ENCODE peak calls at places on chromosome 14, in seven cellular contexts. One of them, this sample, is unnamed.

GRCh38 chr14:51823706-51824105 is 36.7 kb upstream of the GNG2 start:
- DNase-seq in IMR-90: peak
- DNase-seq in NCI-H2171 treated with DMSO at 0.1 percent for 48 hours: no peak
- DNase-seq in astrocyte of the cerebellum: no peak
- DNase-seq in epithelial cell of esophagus: peak
- DNase-seq in activated CD8-positive, alpha-beta memory T cell treated with anti-CD3 and anti-CD28 coated beads, Interleukin-2, amount 10 ng/mL, durations not matched to agents 7 days and 5 days: no peak
- DNase-seq in activated naive CD4-positive, alpha-beta T cell: no peak
- DNase-seq in this sample: no peak

GRCh38 chr14:55454264-55455151 is 14.1 kb upstream of the TBPL2 start:
- DNase-seq in epithelial cell of esophagus: peak
- DNase-seq in NCI-H2171 treated with DMSO at 0.1 percent for 48 hours: peak
- DNase-seq in activated CD8-positive, alpha-beta memory T cell treated with anti-CD3 and anti-CD28 coated beads, Interleukin-2, amount 10 ng/mL, durations not matched to agents 7 days and 5 days: no peak
- DNase-seq in activated naive CD4-positive, alpha-beta T cell: no peak
- DNase-seq in astrocyte of the cerebellum: peak
- DNase-seq in IMR-90: peak
- DNase-seq in this sample: peak

GRCh38 chr14:104925941-104926609 is 1.4 kb downstream of the PLD4 start:
- DNase-seq in NCI-H2171 treated with DMSO at 0.1 percent for 48 hours: no peak
- DNase-seq in activated naive CD4-positive, alpha-beta T cell: no peak
- DNase-seq in epithelial cell of esophagus: no peak
- DNase-seq in activated CD8-positive, alpha-beta memory T cell treated with anti-CD3 and anti-CD28 coated beads, Interleukin-2, amount 10 ng/mL, durations not matched to agents 7 days and 5 days: no peak
- DNase-seq in IMR-90: no peak
- DNase-seq in astrocyte of the cerebellum: no peak
- DNase-seq in this sample: no peak

GRCh38 chr14:72946491-72946890 is 20.2 kb downstream of the DCAF4 start:
- DNase-seq in activated CD8-positive, alpha-beta memory T cell treated with anti-CD3 and anti-CD28 coated beads, Interleukin-2, amount 10 ng/mL, durations not matched to agents 7 days and 5 days: no peak
- DNase-seq in astrocyte of the cerebellum: no peak
- DNase-seq in activated naive CD4-positive, alpha-beta T cell: no peak
- DNase-seq in epithelial cell of esophagus: peak
- DNase-seq in NCI-H2171 treated with DMSO at 0.1 percent for 48 hours: no peak
- DNase-seq in IMR-90: peak
- DNase-seq in this sample: no peak

GRCh38 chr14:72792051-72792788 is 101.7 kb downstream of the DPF3 start:
- DNase-seq in epithelial cell of esophagus: no peak
- DNase-seq in IMR-90: no peak
- DNase-seq in activated CD8-positive, alpha-beta memory T cell treated with anti-CD3 and anti-CD28 coated beads, Interleukin-2, amount 10 ng/mL, durations not matched to agents 7 days and 5 days: no peak
- DNase-seq in astrocyte of the cerebellum: no peak
- DNase-seq in NCI-H2171 treated with DMSO at 0.1 percent for 48 hours: no peak
- DNase-seq in activated naive CD4-positive, alpha-beta T cell: no peak
- DNase-seq in this sample: no peak

GRCh38 chr14:21309238-21309636 is 29.4 kb downstream of the RPGRIP1 start:
- DNase-seq in activated CD8-positive, alpha-beta memory T cell treated with anti-CD3 and anti-CD28 coated beads, Interleukin-2, amount 10 ng/mL, durations not matched to agents 7 days and 5 days: no peak
- DNase-seq in epithelial cell of esophagus: no peak
- DNase-seq in NCI-H2171 treated with DMSO at 0.1 percent for 48 hours: no peak
- DNase-seq in activated naive CD4-positive, alpha-beta T cell: no peak
- DNase-seq in IMR-90: no peak
- DNase-seq in astrocyte of the cerebellum: no peak
- DNase-seq in this sample: no peak

GRCh38 chr14:54782803-54783659 is 119.6 kb downstream of the GCH1 start:
- DNase-seq in activated naive CD4-positive, alpha-beta T cell: no peak
- DNase-seq in epithelial cell of esophagus: no peak
- DNase-seq in NCI-H2171 treated with DMSO at 0.1 percent for 48 hours: peak
- DNase-seq in activated CD8-positive, alpha-beta memory T cell treated with anti-CD3 and anti-CD28 coated beads, Interleukin-2, amount 10 ng/mL, durations not matched to agents 7 days and 5 days: no peak
- DNase-seq in IMR-90: no peak
- DNase-seq in astrocyte of the cerebellum: no peak
- DNase-seq in this sample: no peak

GRCh38 chr14:28609228-28609828 is 157.3 kb upstream of the FOXG1 start:
- DNase-seq in NCI-H2171 treated with DMSO at 0.1 percent for 48 hours: peak
- DNase-seq in activated CD8-positive, alpha-beta memory T cell treated with anti-CD3 and anti-CD28 coated beads, Interleukin-2, amount 10 ng/mL, durations not matched to agents 7 days and 5 days: peak
- DNase-seq in astrocyte of the cerebellum: peak
- DNase-seq in epithelial cell of esophagus: peak
- DNase-seq in IMR-90: peak
- DNase-seq in activated naive CD4-positive, alpha-beta T cell: no peak
- DNase-seq in this sample: no peak

GRCh38 chr14:68810173-68811153 is 17.6 kb upstream of the ZFP36L1 start:
- DNase-seq in epithelial cell of esophagus: no peak
- DNase-seq in IMR-90: no peak
- DNase-seq in activated naive CD4-positive, alpha-beta T cell: no peak
- DNase-seq in activated CD8-positive, alpha-beta memory T cell treated with anti-CD3 and anti-CD28 coated beads, Interleukin-2, amount 10 ng/mL, durations not matched to agents 7 days and 5 days: no peak
- DNase-seq in astrocyte of the cerebellum: no peak
- DNase-seq in NCI-H2171 treated with DMSO at 0.1 percent for 48 hours: no peak
- DNase-seq in this sample: no peak

GRCh38 chr14:40574780-40575179 is 1031.9 kb upstream of the LRFN5 start:
- DNase-seq in NCI-H2171 treated with DMSO at 0.1 percent for 48 hours: no peak
- DNase-seq in IMR-90: no peak
- DNase-seq in activated CD8-positive, alpha-beta memory T cell treated with anti-CD3 and anti-CD28 coated beads, Interleukin-2, amount 10 ng/mL, durations not matched to agents 7 days and 5 days: no peak
- DNase-seq in astrocyte of the cerebellum: no peak
- DNase-seq in epithelial cell of esophagus: no peak
- DNase-seq in activated naive CD4-positive, alpha-beta T cell: no peak
- DNase-seq in this sample: no peak

GRCh38 chr14:105326891-105327694 is 12.5 kb downstream of the PACS2 start:
- DNase-seq in NCI-H2171 treated with DMSO at 0.1 percent for 48 hours: no peak
- DNase-seq in epithelial cell of esophagus: no peak
- DNase-seq in activated CD8-positive, alpha-beta memory T cell treated with anti-CD3 and anti-CD28 coated beads, Interleukin-2, amount 10 ng/mL, durations not matched to agents 7 days and 5 days: no peak
- DNase-seq in activated naive CD4-positive, alpha-beta T cell: no peak
- DNase-seq in astrocyte of the cerebellum: no peak
- DNase-seq in IMR-90: no peak
- DNase-seq in this sample: no peak

GRCh38 chr14:74614508-74615495 is 2.8 kb upstream of the LTBP2 start:
- DNase-seq in NCI-H2171 treated with DMSO at 0.1 percent for 48 hours: peak
- DNase-seq in epithelial cell of esophagus: peak
- DNase-seq in activated CD8-positive, alpha-beta memory T cell treated with anti-CD3 and anti-CD28 coated beads, Interleukin-2, amount 10 ng/mL, durations not matched to agents 7 days and 5 days: no peak
- DNase-seq in activated naive CD4-positive, alpha-beta T cell: no peak
- DNase-seq in astrocyte of the cerebellum: no peak
- DNase-seq in IMR-90: no peak
- DNase-seq in this sample: no peak

GRCh38 chr14:31479026-31479425 is 8.8 kb downstream of the GPR33 start:
- DNase-seq in activated CD8-positive, alpha-beta memory T cell treated with anti-CD3 and anti-CD28 coated beads, Interleukin-2, amount 10 ng/mL, durations not matched to agents 7 days and 5 days: no peak
- DNase-seq in IMR-90: no peak
- DNase-seq in activated naive CD4-positive, alpha-beta T cell: no peak
- DNase-seq in epithelial cell of esophagus: no peak
- DNase-seq in astrocyte of the cerebellum: no peak
- DNase-seq in NCI-H2171 treated with DMSO at 0.1 percent for 48 hours: no peak
- DNase-seq in this sample: no peak